ENCODE peak calls at places on chromosomes 2 and 18, in five cellular contexts. U is K562, Z is H1, S is SK-N-SH, P is HepG2. J is an unnamed sample.
A peak's percentile ranks its signal among the peaks of the same experiment; 100 is the strongest.

GRCh38 chr2:118808429-118808809 is 39.0 kb downstream of the EN1 start:
- DNase-seq in Z (no peak), U (no peak), S (no peak), P (no peak), J (no peak)

GRCh38 chr2:239488078-239488590 is 87.3 kb upstream of the HDAC4 start:
- DNase-seq in U (no peak), S (no peak), Z (no peak), P (no peak), J (no peak)

GRCh38 chr18:12366379-12366778 is 10.6 kb downstream of the AFG3L2 start:
- DNase-seq in S (no peak), P (no peak), U (no peak), Z (no peak), J (no peak)

GRCh38 chr2:19738707-19739106 is 163.1 kb downstream of the TTC32 start:
- DNase-seq in S (no peak), U (no peak), P (no peak), Z (no peak), J (no peak)

GRCh38 chr2:72963423-72964145 is 46.3 kb downstream of the EMX1 start:
- DNase-seq in U (no peak), P (no peak), Z (peak; percentile 76), S (peak; percentile 82), J (no peak)

GRCh38 chr18:51032193-51032592 is 2.2 kb downstream of the SMAD4 start:
- DNase-seq in U (no peak), P (no peak), S (no peak), Z (no peak), J (no peak)

GRCh38 chr2:127610561-127610960 is 35.4 kb upstream of the GPR17 start:
- DNase-seq in P (no peak), U (no peak), Z (no peak), S (no peak), J (no peak)

GRCh38 chr2:158034198-158034831 is 67.4 kb upstream of the UPP2 start:
- DNase-seq in S (peak; percentile 39), U (peak; percentile 28), Z (no peak), P (peak; percentile 74), J (no peak)

GRCh38 chr2:207847807-207848544 is 78.3 kb upstream of the FZD5 start:
- DNase-seq in Z (no peak), P (peak; percentile 99), U (no peak), S (no peak), J (no peak)

GRCh38 chr2:216115224-216115582 is 6.1 kb downstream of the XRCC5 start:
- DNase-seq in U (no peak), P (no peak), Z (no peak), S (no peak), J (no peak)

GRCh38 chr18:6521804-6522418 is 107.2 kb upstream of the L3MBTL4 start:
- DNase-seq in Z (peak; percentile 85), U (peak; percentile 56), S (no peak), P (peak; percentile 53), J (peak; percentile 15)

GRCh38 chr2:198807131-198807530 is 650.6 kb downstream of the SATB2 start:
- DNase-seq in Z (no peak), S (no peak), U (no peak), P (no peak), J (no peak)

GRCh38 chr2:205357732-205358131 is 324.6 kb upstream of the NRP2 start:
- DNase-seq in P (no peak), U (no peak), S (no peak), Z (no peak), J (no peak)

GRCh38 chr2:150883521-150883895 is 378.2 kb downstream of the RBM43 start:
- DNase-seq in S (no peak), Z (no peak), P (no peak), U (no peak), J (no peak)

GRCh38 chr18:6427281-6427680 is 12.6 kb upstream of the L3MBTL4 start:
- DNase-seq in U (no peak), Z (no peak), S (no peak), P (no peak), J (no peak)

GRCh38 chr18:25896178-25896780 is 194.1 kb downstream of the SS18 start:
- DNase-seq in S (peak; percentile 60), Z (no peak), U (peak; percentile 58), P (peak; percentile 32), J (no peak)

GRCh38 chr2:47091118-47091517 is 64.0 kb downstream of the STPG4 start:
- DNase-seq in Z (no peak), S (no peak), U (no peak), P (no peak), J (no peak)

GRCh38 chr2:137237055-137237454 is 471.7 kb downstream of the THSD7B start:
- DNase-seq in S (no peak), Z (no peak), U (no peak), P (no peak), J (no peak)

GRCh38 chr18:61825386-61825785 is 67.4 kb downstream of the RNF152 start:
- DNase-seq in S (no peak), Z (no peak), U (no peak), P (no peak), J (no peak)

GRCh38 chr18:24268784-24269550 is 128.7 kb downstream of the OSBPL1A start:
- DNase-seq in Z (no peak), P (no peak), S (no peak), U (no peak), J (no peak)

GRCh38 chr2:102166189-102166845 is 20.5 kb upstream of the IL1RL2 start:
- DNase-seq in P (peak; percentile 67), U (no peak), Z (no peak), S (no peak), J (no peak)

GRCh38 chr2:154655499-154655898 is 43.0 kb upstream of the KCNJ3 start:
- DNase-seq in P (no peak), U (no peak), Z (no peak), S (no peak), J (no peak)

GRCh38 chr18:52340466-52341378 is 725 bp downstream of the DCC start:
- DNase-seq in Z (peak; percentile 57), P (no peak), S (no peak), U (no peak), J (no peak)

GRCh38 chr2:101815739-101816391 is 118.4 kb downstream of the MAP4K4 start:
- DNase-seq in U (no peak), Z (no peak), P (no peak), S (no peak), J (no peak)

GRCh38 chr18:67864677-67865340 is 348.3 kb upstream of the DSEL start:
- DNase-seq in Z (no peak), U (no peak), P (no peak), S (no peak), J (no peak)

GRCh38 chr18:67865400-67865799 is 348.9 kb upstream of the DSEL start:
- DNase-seq in S (no peak), Z (no peak), P (no peak), U (no peak), J (no peak)

GRCh38 chr18:67862069-67862468 is 345.5 kb upstream of the DSEL start:
- DNase-seq in S (no peak), Z (no peak), U (no peak), P (no peak), J (no peak)
- TF ChIP-seq YY1 in S (no peak), Z (no peak), U (no peak), P (no peak), J (no peak)

DNA sequence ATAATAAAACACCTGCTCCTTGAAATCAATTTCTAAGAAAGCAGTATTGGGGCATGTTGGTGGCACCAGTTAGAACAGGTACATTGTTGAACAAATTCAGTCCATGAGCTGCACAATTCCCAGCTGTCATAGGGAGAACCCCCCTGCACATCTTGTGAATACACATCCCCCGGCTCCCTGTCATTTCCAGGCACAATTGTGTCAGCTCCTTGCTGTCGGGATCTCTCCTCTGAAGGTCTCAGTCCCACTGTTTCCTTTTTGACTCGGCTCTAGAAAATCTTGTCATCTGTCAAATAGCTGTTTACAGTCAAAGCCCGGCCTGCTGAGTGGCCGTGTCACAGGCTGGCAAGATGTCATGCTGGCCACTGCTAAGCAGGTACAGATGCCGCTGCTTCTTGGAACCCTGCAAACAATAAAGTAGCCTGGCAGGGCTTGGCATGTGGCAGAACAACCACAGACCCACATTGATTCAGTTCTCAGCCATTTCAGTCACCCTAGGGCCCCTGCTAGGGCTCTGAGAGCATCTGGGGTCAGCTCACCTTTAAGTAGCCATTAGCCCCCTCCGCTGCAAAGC is 61.7 kb downstream of the LYPD1 start:
- DNase-seq in U (no peak), P (no peak), Z (no peak), S (no peak), J (no peak)
- TF ChIP-seq EP300 in U (no peak), P (no peak), Z (no peak), S (no peak), J (no peak)

DNA sequence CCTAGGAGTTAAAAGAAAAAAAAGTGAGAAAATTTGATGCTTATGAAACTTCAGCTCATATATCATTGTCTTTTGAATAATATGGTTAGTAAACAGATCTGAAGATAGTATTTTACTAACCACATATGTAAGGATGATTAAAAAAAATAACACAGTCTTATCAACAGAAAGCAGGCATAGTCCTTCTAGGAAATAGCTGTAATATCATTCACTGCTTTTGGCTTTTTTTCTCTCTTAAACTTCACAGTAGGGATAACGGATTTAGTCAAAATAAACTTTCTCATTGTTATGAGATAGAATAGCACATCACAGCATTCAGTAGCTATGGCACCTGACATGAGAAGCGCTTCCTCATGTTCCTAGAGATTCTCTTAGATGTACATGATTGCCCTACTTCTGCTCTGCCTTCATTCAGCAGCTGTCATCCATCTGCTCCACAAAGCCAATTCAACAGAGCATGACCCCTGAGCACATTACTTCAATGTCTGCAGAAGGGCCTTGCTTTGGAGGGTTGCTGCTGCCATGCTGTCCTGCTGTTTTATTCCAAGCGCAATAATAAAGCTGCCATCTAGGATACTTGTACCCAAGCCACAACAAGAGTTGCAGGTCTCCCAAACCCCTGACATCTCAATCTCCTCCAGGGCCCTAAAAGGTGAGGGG is 67.0 kb downstream of the TTC21B start:
- DNase-seq in S (no peak), Z (no peak), U (no peak), P (no peak), J (no peak)
- H3K27me3 ChIP-seq in S (no peaks in the 10 kb centered on the region), Z (no peaks in the 10 kb centered on the region), U (no peaks in the 10 kb centered on the region), P (no peaks in the 10 kb centered on the region), J (no peaks in the 10 kb centered on the region)

GRCh38 chr2:172361360-172361759 is 66.0 kb upstream of the ITGA6 start:
- DNase-seq in P (no peak), Z (no peak), S (no peak), U (no peak), J (no peak)

GRCh38 chr2:172358784-172359556 is 68.4 kb upstream of the ITGA6 start:
- DNase-seq in S (no peak), U (no peak), Z (no peak), P (no peak), J (no peak)

DNA sequence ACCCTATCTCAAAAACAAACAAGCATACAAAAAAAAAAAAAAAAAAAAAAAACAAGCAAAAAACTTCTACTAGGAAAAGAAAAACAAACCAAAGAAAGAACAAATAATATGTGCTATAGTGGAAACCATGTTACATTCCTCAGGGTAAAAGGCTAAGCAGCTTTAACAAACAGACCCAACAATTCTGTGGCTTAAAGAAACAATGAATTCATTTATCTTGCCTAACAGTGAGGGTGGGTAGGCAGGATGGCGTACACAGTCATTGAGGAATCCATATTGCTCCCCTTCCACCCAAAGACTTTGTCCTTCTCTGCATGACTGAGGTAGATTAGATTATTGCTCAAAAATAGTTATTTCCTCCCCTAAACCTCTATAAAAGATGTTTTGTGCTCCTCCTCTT is 63.1 kb upstream of the ITGA6 start:
- DNase-seq in S (no peak), P (no peak), U (no peak), Z (no peak), J (no peak)
- TF ChIP-seq YY1 in S (no peak), P (no peak), U (no peak), Z (no peak), J (no peak)

J was measured in GM12878.